ENCODE peak calls at places on chromosomes 13 and 19, in seven cellular contexts. G is IMR-90; R is CD8-positive, alpha-beta memory T cell; C is heart left ventricle; Z is lung; K is adrenal gland; X is thoracic aorta. V is an unnamed sample.

GRCh38 chr19:34391813-34392212 is 12.4 kb upstream of the PDCD2L start:
- DNase-seq in Z (no peak), X (no peak), K (no peak), R (no peak), C (no peak), G (no peak), V (no peak)

GRCh38 chr19:35213678-35214632 is 14.6 kb downstream of the FAM187B start:
- DNase-seq in G (peak; percentile 64), X (peak; percentile 31), R (peak; percentile 92), Z (peak; percentile 73), C (peak; percentile 80), K (peak; percentile 92), V (peak; percentile 77)

GRCh38 chr13:100594731-100595130 is 6.1 kb upstream of the GGACT start:
- DNase-seq in R (no peak), K (peak; percentile 26), Z (no peak), C (no peak), X (no peak), G (no peak), V (no peak)

GRCh38 chr13:42424182-42424581 is 149.8 kb upstream of the TNFSF11 start:
- DNase-seq in R (no peak), G (no peak), C (no peak), K (no peak), X (no peak), Z (no peak), V (no peak)

GRCh38 chr13:29459818-29460335 is 135.6 kb downstream of the SLC7A1 start:
- DNase-seq in C (no peak), K (no peak), R (no peak), X (no peak), G (no peak), Z (no peak), V (no peak)

GRCh38 chr13:106384516-106384915 is 150.9 kb downstream of the EFNB2 start:
- DNase-seq in G (no peak), K (no peak), X (no peak), R (no peak), C (no peak), Z (no peak), V (no peak)

GRCh38 chr19:12665281-12665573 is 1.3 kb downstream of the MAN2B1 start:
- DNase-seq in C (peak; percentile 60), K (no peak), X (no peak), Z (peak; percentile 76), G (no peak), R (peak; percentile 65), V (no peak)

GRCh38 chr13:110012102-110012739 is 225.8 kb upstream of the IRS2 start:
- DNase-seq in R (no peak), Z (no peak), G (peak; percentile 97), X (no peak), K (no peak), C (no peak), V (no peak)

GRCh38 chr19:872266-872951 is 12.9 kb downstream of the CFD start:
- DNase-seq in C (no peak), Z (peak; percentile 84), X (no peak), R (peak; percentile 89), K (peak; percentile 74), G (peak; percentile 38), V (peak; percentile 64)

GRCh38 chr19:18173572-18174294 is at the start of gene IFI30:
- DNase-seq in R (peak; percentile 68), G (no peak), X (no peak), K (peak; percentile 89), C (peak; percentile 77), Z (peak; percentile 89), V (peak; percentile 58)

GRCh38 chr19:3175761-3176714 is 2.5 kb upstream of the S1PR4 start:
- DNase-seq in C (no peak), X (no peak), G (peak; percentile 65), Z (peak; percentile 92), R (peak; percentile 75), K (no peak), V (no peak)

GRCh38 chr19:31118292-31118925 is 230.8 kb downstream of the TSHZ3 start:
- DNase-seq in Z (no peak), X (no peak), K (no peak), C (no peak), G (no peak), R (no peak), V (no peak)

GRCh38 chr13:35699805-35700204 is 223.3 kb upstream of the MAB21L1 start:
- DNase-seq in G (peak; percentile 66), K (no peak), R (no peak), X (no peak), Z (no peak), C (no peak), V (no peak)

GRCh38 chr19:18861235-18861634 is 29.5 kb downstream of the UPF1 start:
- DNase-seq in G (no peak), R (no peak), X (no peak), K (no peak), C (no peak), Z (no peak), V (no peak)

GRCh38 chr13:89969996-89970709 is 1377.3 kb upstream of the MIR17HG start:
- DNase-seq in X (no peak), Z (no peak), C (no peak), R (no peak), G (no peak), K (no peak), V (no peak)

GRCh38 chr19:12996542-12997094 is 1.3 kb downstream of the NFIX start:
- DNase-seq in K (peak; percentile 54), X (no peak), R (no peak), C (peak; percentile 57), Z (no peak), G (peak; percentile 22), V (no peak)

GRCh38 chr19:566403-566802 is 6.0 kb upstream of the BSG start:
- DNase-seq in G (peak; percentile 31), R (peak; percentile 42), K (peak; percentile 61), X (no peak), C (peak; percentile 26), Z (no peak), V (peak; percentile 68)

GRCh38 chr13:79749985-79750551 is 269.1 kb downstream of the NDFIP2 start:
- DNase-seq in X (no peak), R (no peak), Z (peak; percentile 87), K (peak; percentile 82), C (peak; percentile 58), G (peak; percentile 97), V (peak; percentile 10)

GRCh38 chr19:19137556-19138109 is 645 bp downstream of the TMEM161A start:
- DNase-seq in C (no peak), G (no peak), K (no peak), Z (no peak), X (no peak), R (no peak), V (no peak)

GRCh38 chr19:57841364-57841763 is 8.3 kb upstream of the ZNF587 start:
- DNase-seq in X (no peak), Z (no peak), K (no peak), G (no peak), C (no peak), R (no peak), V (no peak)

GRCh38 chr19:41123716-41124244 is 9.5 kb downstream of the CYP2F1 start:
- DNase-seq in R (no peak), X (no peak), G (no peak), Z (no peak), K (no peak), C (no peak), V (no peak)

GRCh38 chr19:57389730-57390598 is at the start of gene ZNF548:
- DNase-seq in C (peak; percentile 96), K (peak; percentile 97), R (peak; percentile 99), X (peak; percentile 97), Z (peak; percentile 95), G (peak; percentile 100), V (peak; percentile 98)

GRCh38 chr19:13918726-13919411 is 12.9 kb downstream of the CC2D1A start:
- DNase-seq in Z (no peak), G (no peak), K (no peak), X (no peak), R (no peak), C (no peak), V (no peak)

GRCh38 chr13:110047511-110047910 is 259.4 kb downstream of the COL4A1 start:
- DNase-seq in X (peak; percentile 66), R (no peak), K (no peak), C (peak; percentile 84), Z (peak; percentile 90), G (peak; percentile 91), V (no peak)

GRCh38 chr19:40590464-40591265 is 10.5 kb upstream of the LTBP4 start:
- DNase-seq in R (no peak), Z (no peak), G (no peak), C (no peak), K (no peak), X (no peak), V (no peak)

GRCh38 chr13:37479901-37480300 is 118.7 kb downstream of the POSTN start:
- DNase-seq in Z (no peak), K (no peak), R (no peak), C (no peak), G (peak; percentile 23), X (no peak), V (no peak)

GRCh38 chr19:18731562-18732008 is 48.1 kb downstream of the CRTC1 start:
- DNase-seq in Z (no peak), K (no peak), C (no peak), R (no peak), X (no peak), G (peak; percentile 13), V (no peak)

GRCh38 chr19:39129116-39129515 is 3.5 kb downstream of the PAK4 start:
- DNase-seq in C (no peak), R (no peak), Z (no peak), K (no peak), X (no peak), G (no peak), V (no peak)
- H3K4me1 ChIP-seq in C (peaks cover 59% of the 10 kb centered on the region), R (peaks cover 3% of the 10 kb centered on the region), Z (no peaks in the 10 kb centered on the region), K (peaks cover 30% of the 10 kb centered on the region), X (peaks cover 18% of the 10 kb centered on the region), G (peaks cover 10% of the 10 kb centered on the region), V (peaks cover 10% of the 10 kb centered on the region)

GRCh38 chr13:31179754-31180153 is 18.1 kb upstream of the HSPH1 start:
- DNase-seq in C (no peak), G (no peak), R (no peak), K (no peak), Z (no peak), X (no peak), V (no peak)
- H3K4me3 ChIP-seq in C (no peak overlapping the region), G (no peak overlapping the region), R (no peak overlapping the region), K (no peak overlapping the region), Z (no peak overlapping the region), X (no peak overlapping the region), V (no peak overlapping the region)

DNA sequence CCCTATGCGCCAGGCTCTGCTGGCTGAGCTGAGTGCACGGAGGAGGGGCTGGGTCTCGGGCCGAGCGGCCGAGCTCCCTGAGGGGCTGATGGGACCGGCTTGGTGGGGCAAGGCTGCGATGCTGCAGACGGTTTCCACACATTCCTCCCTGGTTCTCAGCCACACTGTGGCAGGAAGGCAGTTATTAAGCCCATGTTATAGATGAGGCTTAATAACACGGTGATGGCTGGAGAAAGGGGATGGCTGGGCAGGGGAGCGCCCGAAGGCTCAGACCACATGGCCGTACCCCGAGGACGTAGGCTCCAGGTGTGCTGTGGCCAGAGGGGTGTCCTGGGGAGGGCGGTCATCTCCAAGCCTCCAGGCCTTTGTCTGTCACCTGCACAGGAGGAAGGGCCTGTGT is 58.6 kb downstream of the MCF2L start:
- DNase-seq in C (no peak), G (no peak), R (no peak), X (no peak), Z (no peak), K (no peak), V (no peak)
- H3K4me1 ChIP-seq in C (peaks cover 12% of the 10 kb centered on the region), G (no peaks in the 10 kb centered on the region), R (no peaks in the 10 kb centered on the region), X (no peaks in the 10 kb centered on the region), Z (no peaks in the 10 kb centered on the region), K (no peaks in the 10 kb centered on the region), V (no peaks in the 10 kb centered on the region)

DNA sequence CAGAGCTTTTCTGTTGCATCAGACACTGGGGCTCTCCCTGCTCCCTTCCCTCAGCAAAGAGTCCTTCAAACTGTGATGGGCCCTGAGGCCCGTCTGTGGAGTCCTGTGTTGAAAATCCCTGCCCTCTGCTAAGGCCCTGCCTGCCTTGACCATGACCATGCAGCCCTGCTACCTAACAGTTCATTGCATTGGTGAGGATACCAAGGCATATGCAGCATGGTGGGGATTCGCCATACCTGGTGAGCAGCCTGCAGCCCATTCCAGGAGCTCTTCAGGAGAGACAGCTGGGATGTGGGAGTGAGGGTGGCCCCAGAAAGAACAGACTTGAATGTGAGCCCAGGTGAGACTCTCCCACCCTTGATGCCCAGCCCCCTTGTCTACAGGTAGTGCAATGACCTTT is 70.6 kb upstream of the GSX1 start:
- DNase-seq in C (no peak), Z (no peak), G (no peak), R (no peak), X (no peak), K (no peak), V (no peak)
- H3K4me3 ChIP-seq in C (no peak overlapping the region), Z (no peak overlapping the region), G (no peak overlapping the region), R (no peak overlapping the region), X (no peak overlapping the region), K (no peak overlapping the region), V (no peak overlapping the region)

V was measured in BE2C.